ENCODE peak calls at places on chromosomes 3 and 15, in four cellular contexts. Z is Calu3; U is activated T-helper 1 cell treated with anti-CD3 and anti-CD28 coated beads, Interleukin-12 subunit alpha, Interleukin-12 subunit beta, Interleukin-2, Interleukin-4 antibody, amounts not matched to agents 30 ng/mL and 10 ng/mL and 1 ng/mL, durations not matched to agents 14 hours and 24 hours and 36 hours; D is iPS DF 19.7. Q is an unnamed sample.

GRCh38 chr15:90382305-90382704 is 5.7 kb upstream of the IQGAP1 start:
- DNase-seq in U (no peak), Z (no peak), D (no peak), Q (no peak)

GRCh38 chr15:66486887-66487286 is 10.7 kb downstream of the SNAPC5 start:
- DNase-seq in U (no peak), Z (no peak), D (no peak), Q (no peak)

GRCh38 chr3:27575509-27575908 is 91.3 kb upstream of the SLC4A7 start:
- DNase-seq in U (no peak), Z (no peak), D (no peak), Q (no peak)

GRCh38 chr3:130576571-130577266 is 59.7 kb downstream of the COL6A6 start:
- DNase-seq in D (no peak), Z (no peak), U (no peak), Q (no peak)

GRCh38 chr3:48949376-48949717 is 30.7 kb downstream of the ARIH2 start:
- DNase-seq in U (no peak), D (no peak), Z (no peak), Q (no peak)

GRCh38 chr3:10926831-10927521 is 65.6 kb upstream of the SLC6A1 start:
- DNase-seq in D (no peak), Z (no peak), U (no peak), Q (no peak)

GRCh38 chr3:40170395-40170794 is 139.1 kb upstream of the EIF1B start:
- DNase-seq in U (no peak), Z (no peak), D (no peak), Q (no peak)

GRCh38 chr3:43102773-43103480 is 3.0 kb downstream of the POMGNT2 start:
- DNase-seq in Z (no peak), U (no peak), D (no peak), Q (no peak)

Q was measured in iPS DF 6.9.